ENCODE peak calls at places on chromosome 4, in five cellular contexts. T, R, W, X and P are unnamed samples.

GRCh38 chr4:48109413-48110263 is 24.4 kb downstream of the TXK start:
- DNase-seq in T (peak; percentile 46), R (no peak), W (peak; percentile 66), X (no peak), P (peak; percentile 46)

GRCh38 chr4:58301384-58301783 is 1191.2 kb upstream of the IGFBP7 start:
- DNase-seq in T (no peak), R (no peak), W (no peak), X (no peak), P (no peak)

GRCh38 chr4:56654238-56654632 is 26.9 kb downstream of the HOPX start:
- DNase-seq in T (no peak), R (no peak), W (no peak), X (no peak), P (no peak)

GRCh38 chr4:2424581-2424980 is 5.8 kb downstream of the CFAP99 start:
- DNase-seq in T (no peak), R (no peak), W (no peak), X (no peak), P (no peak)

GRCh38 chr4:51999250-51999649 is 20.9 kb downstream of the LRRC66 start:
- DNase-seq in T (no peak), R (no peak), W (no peak), X (no peak), P (no peak)

GRCh38 chr4:104073245-104073644 is 353.5 kb upstream of the TACR3 start:
- DNase-seq in T (no peak), R (no peak), W (no peak), X (no peak), P (no peak)

GRCh38 chr4:52869196-52869595 is 7.1 kb downstream of the RASL11B start:
- DNase-seq in T (no peak), R (no peak), W (no peak), X (no peak), P (no peak)

GRCh38 chr4:3193531-3194203 is 55.3 kb upstream of the MSANTD1 start:
- DNase-seq in T (no peak), R (no peak), W (no peak), X (no peak), P (no peak)

GRCh38 chr4:30380404-30380998 is 339.7 kb upstream of the PCDH7 start:
- DNase-seq in T (peak; percentile 19), R (no peak), W (peak; percentile 71), X (peak; percentile 2), P (peak; percentile 37)

GRCh38 chr4:174425669-174426068 is 96.6 kb downstream of the HPGD start:
- DNase-seq in T (no peak), R (no peak), W (no peak), X (no peak), P (no peak)

GRCh38 chr4:136864580-136865185 is 667.6 kb downstream of the PCDH18 start:
- DNase-seq in T (peak; percentile 24), R (no peak), W (peak; percentile 54), X (peak; percentile 49), P (peak; percentile 3)

GRCh38 chr4:68342139-68342538 is 7.8 kb downstream of the YTHDC1 start:
- DNase-seq in T (no peak), R (no peak), W (no peak), X (no peak), P (no peak)

GRCh38 chr4:8170341-8170740 is 11.7 kb upstream of the ABLIM2 start:
- DNase-seq in T (no peak), R (no peak), W (no peak), X (no peak), P (no peak)

GRCh38 chr4:79295076-79295475 is 30.8 kb downstream of the NAA11 start:
- DNase-seq in T (no peak), R (no peak), W (no peak), X (no peak), P (no peak)

GRCh38 chr4:121278811-121279368 is 101.9 kb downstream of the QRFPR start:
- DNase-seq in T (peak; percentile 49), R (no peak), W (peak; percentile 46), X (no peak), P (no peak)

GRCh38 chr4:40305329-40306193 is 29.6 kb upstream of the CHRNA9 start:
- DNase-seq in T (peak; percentile 51), R (no peak), W (no peak), X (no peak), P (no peak)

GRCh38 chr4:124722069-124722468 is 9.5 kb upstream of the ANKRD50 start:
- DNase-seq in T (no peak), R (no peak), W (no peak), X (no peak), P (no peak)

GRCh38 chr4:141081921-141082381 is 51.3 kb downstream of the RNF150 start:
- DNase-seq in T (no peak), R (no peak), W (no peak), X (peak; percentile 14), P (no peak)

GRCh38 chr4:106201373-106201772 is 114.6 kb downstream of the TBCK start:
- DNase-seq in T (no peak), R (no peak), W (no peak), X (peak; percentile 5), P (peak; percentile 10)

GRCh38 chr4:155759372-155760252 is 791 bp downstream of the GUCY1B1 start:
- DNase-seq in T (peak; percentile 80), R (peak; percentile 44), W (no peak), X (peak; percentile 22), P (no peak)

GRCh38 chr4:76420901-76421581 is at the start of gene CCDC158:
- DNase-seq in T (peak; percentile 32), R (no peak), W (peak; percentile 50), X (no peak), P (no peak)

GRCh38 chr4:89158884-89159503 is 47.7 kb downstream of the TIGD2 start:
- DNase-seq in T (peak; percentile 23), R (no peak), W (peak; percentile 41), X (peak; percentile 22), P (no peak)

GRCh38 chr4:4860803-4861591 is 1.5 kb downstream of the MSX1 start:
- DNase-seq in T (peak; percentile 61), R (no peak), W (peak; percentile 52), X (no peak), P (no peak)

GRCh38 chr4:118732591-118733330 is 47.6 kb downstream of the METTL14 start:
- DNase-seq in T (no peak), R (no peak), W (no peak), X (no peak), P (no peak)